ENCODE peak calls at places on chromosome 21, in eight cellular contexts. B is esophagus squamous epithelium, S is lower lobe of right lung, W is GM12878, O is stomach, G is fibroblast of lung, I is PC-3, C is colonic mucosa. N is an unnamed sample.

GRCh38 chr21:15301736-15302135 is 236.9 kb upstream of the NRIP1 start:
- DNase-seq in B (no peak), S (no peak), W (no peak), O (no peak), G (peak; percentile 71), I (peak; percentile 24), C (no peak), N (no peak)

GRCh38 chr21:32112194-32112593 is 166.7 kb downstream of the MIS18A start:
- DNase-seq in B (no peak), S (no peak), W (no peak), O (no peak), G (no peak), I (no peak), C (no peak), N (no peak)

GRCh38 chr21:31282095-31282709 is 61.9 kb downstream of the TIAM1 start:
- DNase-seq in B (no peak), S (no peak), W (no peak), O (peak; percentile 37), G (peak; percentile 100), I (peak; percentile 40), C (no peak), N (no peak)

GRCh38 chr21:31181089-31181757 is 142.9 kb upstream of the KRTAP19-8 start:
- DNase-seq in B (no peak), S (no peak), W (no peak), O (no peak), G (no peak), I (no peak), C (no peak), N (no peak)

GRCh38 chr21:25929859-25930520 is 195.2 kb downstream of the GABPA start:
- DNase-seq in B (no peak), S (no peak), W (no peak), O (no peak), G (peak; percentile 80), I (no peak), C (no peak), N (no peak)

GRCh38 chr21:30668776-30669175 is 26.1 kb downstream of the KRTAP20-3 start:
- DNase-seq in B (no peak), S (no peak), W (no peak), O (no peak), G (no peak), I (no peak), C (no peak), N (no peak)

GRCh38 chr21:25858328-25858727 is 123.6 kb downstream of the GABPA start:
- DNase-seq in B (no peak), S (no peak), W (no peak), O (no peak), G (no peak), I (no peak), C (no peak), N (no peak)

GRCh38 chr21:27564684-27565280 is 597.9 kb upstream of the ADAMTS5 start:
- DNase-seq in B (no peak), S (no peak), W (no peak), O (peak; percentile 40), G (peak; percentile 40), I (peak; percentile 52), C (peak; percentile 36), N (no peak)

GRCh38 chr21:15669247-15669646 is 60.5 kb upstream of the USP25 start:
- DNase-seq in B (no peak), S (no peak), W (no peak), O (no peak), G (peak; percentile 53), I (no peak), C (no peak), N (no peak)

GRCh38 chr21:27371065-27371464 is 404.2 kb upstream of the ADAMTS5 start:
- DNase-seq in B (no peak), S (no peak), W (no peak), O (no peak), G (no peak), I (no peak), C (no peak), N (no peak)

GRCh38 chr21:29656504-29657227 is 283.1 kb downstream of the GRIK1 start:
- DNase-seq in B (no peak), S (no peak), W (no peak), O (no peak), G (peak; percentile 98), I (peak; percentile 54), C (no peak), N (no peak)

GRCh38 chr21:27024316-27024715 is 57.4 kb upstream of the ADAMTS5 start:
- DNase-seq in B (no peak), S (no peak), W (no peak), O (no peak), G (peak; percentile 55), I (no peak), C (no peak), N (no peak)

GRCh38 chr21:46498335-46499050 is 39.8 kb downstream of the DIP2A start:
- DNase-seq in B (no peak), S (no peak), W (no peak), O (no peak), G (peak; percentile 44), I (peak; percentile 81), C (no peak), N (no peak)

GRCh38 chr21:46507562-46507961 is 48.9 kb downstream of the DIP2A start:
- DNase-seq in B (no peak), S (no peak), W (no peak), O (no peak), G (no peak), I (no peak), C (no peak), N (no peak)

GRCh38 chr21:46504681-46505080 is 46.0 kb downstream of the DIP2A start:
- DNase-seq in B (no peak), S (no peak), W (no peak), O (no peak), G (no peak), I (no peak), C (no peak), N (no peak)

GRCh38 chr21:46500224-46500861 is 41.7 kb downstream of the DIP2A start:
- DNase-seq in B (no peak), S (no peak), W (no peak), O (no peak), G (peak; percentile 44), I (peak; percentile 85), C (no peak), N (no peak)

DNA sequence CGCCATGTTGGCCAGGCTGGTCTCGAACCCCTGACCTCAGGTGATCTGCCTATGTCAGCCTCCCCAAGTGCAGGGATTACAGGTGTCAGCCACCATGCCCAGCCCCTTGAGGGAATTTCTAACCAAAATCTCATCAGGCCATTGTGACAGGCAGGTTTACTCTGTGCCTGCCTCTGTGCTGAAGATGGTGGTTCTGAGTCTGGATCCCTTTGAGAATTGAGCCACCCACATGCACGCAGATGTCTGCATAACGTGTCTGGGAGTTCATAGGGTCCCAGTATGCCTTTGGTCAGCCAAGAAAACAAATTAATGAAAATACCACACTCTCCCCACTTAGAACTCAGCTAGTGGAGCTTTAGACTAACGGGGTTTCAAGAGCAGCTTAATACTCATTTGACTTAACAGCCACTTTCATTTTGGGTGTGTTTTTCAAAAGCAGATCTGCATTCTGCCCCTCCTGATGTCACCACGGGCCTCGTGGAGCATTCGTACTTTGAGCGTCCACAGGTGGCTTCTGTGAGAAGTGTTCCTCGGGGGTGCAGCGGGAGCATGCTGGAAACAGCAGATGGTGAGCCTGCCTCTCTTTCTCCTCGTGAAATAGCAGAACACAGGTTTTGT is 45.3 kb downstream of the DIP2A start:
- DNase-seq in B (no peak), S (no peak), W (no peak), O (no peak), G (no peak), I (no peak), C (no peak), N (no peak)
- H3K4me3 ChIP-seq in B (no peak overlapping the region), S (no peak overlapping the region), W (peak overlapping the region; percentile 56), O (no peak overlapping the region), G (no peak overlapping the region), I (no peak overlapping the region), C (no peak overlapping the region), N (no peak overlapping the region)

GRCh38 chr21:44814498-44815023 is 3.3 kb downstream of the SUMO3 start:
- DNase-seq in B (no peak), S (no peak), W (no peak), O (no peak), G (no peak), I (no peak), C (no peak), N (no peak)

GRCh38 chr21:44813727-44814126 is 4.1 kb downstream of the SUMO3 start:
- DNase-seq in B (no peak), S (no peak), W (no peak), O (no peak), G (no peak), I (no peak), C (no peak), N (no peak)

GRCh38 chr21:44816761-44817505 is 929 bp downstream of the SUMO3 start:
- DNase-seq in B (no peak), S (no peak), W (no peak), O (no peak), G (no peak), I (no peak), C (peak; percentile 35), N (no peak)

GRCh38 chr21:44815852-44816628 is 1.8 kb downstream of the SUMO3 start:
- DNase-seq in B (no peak), S (no peak), W (no peak), O (no peak), G (no peak), I (no peak), C (no peak), N (peak; percentile 56)

DNA sequence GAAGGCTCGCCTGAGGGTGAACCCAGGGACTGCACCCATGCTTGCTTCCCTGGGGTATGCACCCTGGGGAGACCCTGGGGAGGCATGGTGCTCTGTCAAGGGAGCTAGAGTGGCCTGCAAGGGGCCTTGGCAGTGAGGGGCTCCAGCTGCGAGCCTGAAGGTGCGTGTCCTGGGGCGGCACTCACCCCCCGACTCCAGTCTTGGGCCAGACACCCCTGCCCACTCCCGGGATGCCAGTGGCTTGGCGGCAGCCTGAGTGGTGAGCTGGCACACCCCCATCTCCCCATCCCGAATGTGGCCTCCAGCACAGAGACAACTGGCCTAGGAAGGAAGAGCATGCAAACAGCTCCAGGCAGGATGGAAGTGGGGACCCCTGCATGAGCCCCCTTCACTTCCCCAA is 2.6 kb downstream of the SUMO3 start:
- DNase-seq in B (no peak), S (no peak), W (no peak), O (no peak), G (no peak), I (no peak), C (no peak), N (no peak)
- H3K4me1 ChIP-seq in B (peaks cover 55% of the 10 kb centered on the region), S (peaks cover 38% of the 10 kb centered on the region), W (no peaks in the 10 kb centered on the region), O (peaks cover 12% of the 10 kb centered on the region), G (peaks cover 3% of the 10 kb centered on the region), I (peaks cover 12% of the 10 kb centered on the region), C (no peaks in the 10 kb centered on the region), N (no peaks in the 10 kb centered on the region)

DNA sequence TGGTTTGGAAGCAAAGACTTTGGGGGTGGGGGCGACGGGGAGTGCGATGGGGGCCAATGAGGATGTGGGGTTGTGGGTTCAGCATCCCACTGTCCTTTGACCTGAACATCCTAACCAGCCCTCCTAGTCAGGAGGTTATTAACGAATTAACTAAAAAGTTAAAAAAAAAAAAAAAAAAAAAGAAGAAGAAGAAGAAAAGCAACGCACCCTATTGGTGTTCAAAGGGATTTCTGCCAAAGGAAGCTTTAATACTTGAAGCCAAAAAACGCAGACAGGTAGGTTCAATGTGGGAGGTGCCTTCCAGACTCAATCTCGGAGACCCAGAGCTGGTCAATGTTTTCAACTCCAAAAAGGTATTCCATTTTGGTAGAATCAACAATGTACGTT is 2.2 kb downstream of the CLIC6 start:
- DNase-seq in B (no peak), S (no peak), W (no peak), O (no peak), G (no peak), I (no peak), C (no peak), N (no peak)
- H3K4me3 ChIP-seq in B (peak overlapping the region; percentile 50), S (peak overlapping the region; percentile 56), W (peak overlapping the region; percentile 91), O (peak overlapping the region; percentile 64), G (peak overlapping the region; percentile 24), I (no peak overlapping the region), C (peak overlapping the region; percentile 63), N (no peak overlapping the region)

GRCh38 chr21:45324430-45325205 is 36.9 kb upstream of the POFUT2 start:
- DNase-seq in B (no peak), S (peak; percentile 36), W (no peak), O (no peak), G (no peak), I (no peak), C (no peak), N (peak; percentile 48)
- H3K4me1 ChIP-seq in B (peaks cover 83% of the 10 kb centered on the region), S (peaks cover 43% of the 10 kb centered on the region), W (peaks cover 21% of the 10 kb centered on the region), O (peaks cover 25% of the 10 kb centered on the region), G (peaks cover 19% of the 10 kb centered on the region), I (peaks cover 10% of the 10 kb centered on the region), C (no peaks in the 10 kb centered on the region), N (no peaks in the 10 kb centered on the region)

N was measured in right lobe of liver.